ENCODE peak calls at places on chromosomes 13 and 19, in eight cellular contexts. One of them, this sample, is unnamed.

GRCh38 chr13:30569901-30570576 is 47.7 kb upstream of the USPL1 start:
- DNase-seq in GM04504: peak
- DNase-seq in sciatic nerve: no peak
- DNase-seq in stimulated activated CD8-positive, alpha-beta memory T cell treated with anti-CD3 and anti-CD28 coated beads, Interleukin-2, amount 100 ng/mL, for 48 hours: no peak
- DNase-seq in foreskin fibroblast: peak
- DNase-seq in left colon: peak
- DNase-seq in progenitor cell of endocrine pancreas: no peak
- DNase-seq in B cell: no peak
- DNase-seq in this sample: peak

GRCh38 chr13:66210677-66211076 is 1019.5 kb downstream of the PCDH9 start:
- DNase-seq in foreskin fibroblast: peak
- DNase-seq in GM04504: peak
- DNase-seq in B cell: no peak
- DNase-seq in left colon: no peak
- DNase-seq in sciatic nerve: no peak
- DNase-seq in stimulated activated CD8-positive, alpha-beta memory T cell treated with anti-CD3 and anti-CD28 coated beads, Interleukin-2, amount 100 ng/mL, for 48 hours: no peak
- DNase-seq in progenitor cell of endocrine pancreas: no peak
- DNase-seq in this sample: peak

GRCh38 chr13:93881418-93881817 is 598.1 kb downstream of the DCT start:
- DNase-seq in left colon: no peak
- DNase-seq in stimulated activated CD8-positive, alpha-beta memory T cell treated with anti-CD3 and anti-CD28 coated beads, Interleukin-2, amount 100 ng/mL, for 48 hours: no peak
- DNase-seq in progenitor cell of endocrine pancreas: no peak
- DNase-seq in B cell: no peak
- DNase-seq in GM04504: no peak
- DNase-seq in foreskin fibroblast: peak
- DNase-seq in sciatic nerve: no peak
- DNase-seq in this sample: no peak

GRCh38 chr13:47858678-47859050 is 142.4 kb downstream of the SUCLA2 start:
- DNase-seq in left colon: no peak
- DNase-seq in progenitor cell of endocrine pancreas: no peak
- DNase-seq in stimulated activated CD8-positive, alpha-beta memory T cell treated with anti-CD3 and anti-CD28 coated beads, Interleukin-2, amount 100 ng/mL, for 48 hours: no peak
- DNase-seq in sciatic nerve: no peak
- DNase-seq in foreskin fibroblast: peak
- DNase-seq in B cell: no peak
- DNase-seq in GM04504: peak
- DNase-seq in this sample: no peak

GRCh38 chr13:62014299-62014698 is 598.6 kb upstream of the PCDH20 start:
- DNase-seq in stimulated activated CD8-positive, alpha-beta memory T cell treated with anti-CD3 and anti-CD28 coated beads, Interleukin-2, amount 100 ng/mL, for 48 hours: no peak
- DNase-seq in sciatic nerve: no peak
- DNase-seq in B cell: no peak
- DNase-seq in left colon: no peak
- DNase-seq in GM04504: no peak
- DNase-seq in foreskin fibroblast: no peak
- DNase-seq in progenitor cell of endocrine pancreas: no peak
- DNase-seq in this sample: no peak

GRCh38 chr19:49148784-49149651 is 6.2 kb downstream of the HRC start:
- DNase-seq in GM04504: peak
- DNase-seq in stimulated activated CD8-positive, alpha-beta memory T cell treated with anti-CD3 and anti-CD28 coated beads, Interleukin-2, amount 100 ng/mL, for 48 hours: peak
- DNase-seq in B cell: peak
- DNase-seq in sciatic nerve: peak
- DNase-seq in foreskin fibroblast: peak
- DNase-seq in progenitor cell of endocrine pancreas: peak
- DNase-seq in left colon: peak
- DNase-seq in this sample: no peak

GRCh38 chr19:29714371-29714952 is 599 bp downstream of the C19orf12 start:
- DNase-seq in stimulated activated CD8-positive, alpha-beta memory T cell treated with anti-CD3 and anti-CD28 coated beads, Interleukin-2, amount 100 ng/mL, for 48 hours: no peak
- DNase-seq in progenitor cell of endocrine pancreas: no peak
- DNase-seq in foreskin fibroblast: no peak
- DNase-seq in sciatic nerve: no peak
- DNase-seq in GM04504: no peak
- DNase-seq in left colon: no peak
- DNase-seq in B cell: no peak
- DNase-seq in this sample: no peak

GRCh38 chr19:12899891-12900518 is 9.0 kb downstream of the GCDH start:
- DNase-seq in left colon: no peak
- DNase-seq in stimulated activated CD8-positive, alpha-beta memory T cell treated with anti-CD3 and anti-CD28 coated beads, Interleukin-2, amount 100 ng/mL, for 48 hours: peak
- DNase-seq in progenitor cell of endocrine pancreas: no peak
- DNase-seq in sciatic nerve: no peak
- DNase-seq in foreskin fibroblast: no peak
- DNase-seq in B cell: no peak
- DNase-seq in GM04504: no peak
- DNase-seq in this sample: no peak

GRCh38 chr19:2475018-2475701 is 767 bp upstream of the GADD45B start:
- DNase-seq in foreskin fibroblast: peak
- DNase-seq in GM04504: no peak
- DNase-seq in progenitor cell of endocrine pancreas: no peak
- DNase-seq in B cell: peak
- DNase-seq in sciatic nerve: peak
- DNase-seq in stimulated activated CD8-positive, alpha-beta memory T cell treated with anti-CD3 and anti-CD28 coated beads, Interleukin-2, amount 100 ng/mL, for 48 hours: peak
- DNase-seq in left colon: peak
- DNase-seq in this sample: no peak

GRCh38 chr13:46717275-46717674 is 79.7 kb downstream of the ESD start:
- DNase-seq in progenitor cell of endocrine pancreas: no peak
- DNase-seq in B cell: no peak
- DNase-seq in sciatic nerve: no peak
- DNase-seq in left colon: no peak
- DNase-seq in foreskin fibroblast: no peak
- DNase-seq in stimulated activated CD8-positive, alpha-beta memory T cell treated with anti-CD3 and anti-CD28 coated beads, Interleukin-2, amount 100 ng/mL, for 48 hours: no peak
- DNase-seq in GM04504: no peak
- DNase-seq in this sample: no peak

GRCh38 chr13:80341098-80341701 is at the start of gene SPRY2:
- DNase-seq in progenitor cell of endocrine pancreas: peak
- DNase-seq in foreskin fibroblast: peak
- DNase-seq in left colon: peak
- DNase-seq in sciatic nerve: peak
- DNase-seq in stimulated activated CD8-positive, alpha-beta memory T cell treated with anti-CD3 and anti-CD28 coated beads, Interleukin-2, amount 100 ng/mL, for 48 hours: peak
- DNase-seq in B cell: peak
- DNase-seq in GM04504: peak
- DNase-seq in this sample: peak

GRCh38 chr19:48252625-48253024 is 3.1 kb downstream of the CARD8 start:
- DNase-seq in sciatic nerve: no peak
- DNase-seq in B cell: no peak
- DNase-seq in foreskin fibroblast: no peak
- DNase-seq in progenitor cell of endocrine pancreas: no peak
- DNase-seq in left colon: no peak
- DNase-seq in stimulated activated CD8-positive, alpha-beta memory T cell treated with anti-CD3 and anti-CD28 coated beads, Interleukin-2, amount 100 ng/mL, for 48 hours: no peak
- DNase-seq in GM04504: no peak
- DNase-seq in this sample: no peak

GRCh38 chr19:441213-441823 is 19.5 kb downstream of the SHC2 start:
- DNase-seq in B cell: no peak
- DNase-seq in stimulated activated CD8-positive, alpha-beta memory T cell treated with anti-CD3 and anti-CD28 coated beads, Interleukin-2, amount 100 ng/mL, for 48 hours: no peak
- DNase-seq in sciatic nerve: no peak
- DNase-seq in progenitor cell of endocrine pancreas: no peak
- DNase-seq in GM04504: no peak
- DNase-seq in foreskin fibroblast: no peak
- DNase-seq in left colon: no peak
- DNase-seq in this sample: no peak

GRCh38 chr13:112877496-112877895 is 91.5 kb upstream of the MCF2L start:
- DNase-seq in progenitor cell of endocrine pancreas: no peak
- DNase-seq in left colon: no peak
- DNase-seq in B cell: no peak
- DNase-seq in stimulated activated CD8-positive, alpha-beta memory T cell treated with anti-CD3 and anti-CD28 coated beads, Interleukin-2, amount 100 ng/mL, for 48 hours: no peak
- DNase-seq in sciatic nerve: no peak
- DNase-seq in GM04504: no peak
- DNase-seq in foreskin fibroblast: no peak
- DNase-seq in this sample: no peak

GRCh38 chr19:30679286-30679685 is 307.1 kb downstream of the ZNF536 start:
- DNase-seq in sciatic nerve: no peak
- DNase-seq in foreskin fibroblast: no peak
- DNase-seq in GM04504: no peak
- DNase-seq in B cell: no peak
- DNase-seq in progenitor cell of endocrine pancreas: no peak
- DNase-seq in stimulated activated CD8-positive, alpha-beta memory T cell treated with anti-CD3 and anti-CD28 coated beads, Interleukin-2, amount 100 ng/mL, for 48 hours: no peak
- DNase-seq in left colon: no peak
- DNase-seq in this sample: no peak

GRCh38 chr13:111282997-111283396 is 37.4 kb upstream of the TEX29 start:
- DNase-seq in foreskin fibroblast: no peak
- DNase-seq in progenitor cell of endocrine pancreas: no peak
- DNase-seq in GM04504: no peak
- DNase-seq in sciatic nerve: no peak
- DNase-seq in B cell: no peak
- DNase-seq in stimulated activated CD8-positive, alpha-beta memory T cell treated with anti-CD3 and anti-CD28 coated beads, Interleukin-2, amount 100 ng/mL, for 48 hours: no peak
- DNase-seq in left colon: no peak
- DNase-seq in this sample: no peak

GRCh38 chr13:60111726-60112125 is 52.0 kb downstream of the DIAPH3 start:
- DNase-seq in progenitor cell of endocrine pancreas: no peak
- DNase-seq in foreskin fibroblast: peak
- DNase-seq in sciatic nerve: no peak
- DNase-seq in left colon: no peak
- DNase-seq in GM04504: no peak
- DNase-seq in stimulated activated CD8-positive, alpha-beta memory T cell treated with anti-CD3 and anti-CD28 coated beads, Interleukin-2, amount 100 ng/mL, for 48 hours: no peak
- DNase-seq in B cell: no peak
- DNase-seq in this sample: no peak